ENCODE peak calls at places on chromosomes 3 and 15, in ten cellular contexts. I is non-pigmented ciliary epithelial cell, K is fibroblast of mammary gland, N is NCI-H2029, X is NCI-H2081, R is aorta, S is HAP-1, L is lung microvascular endothelial cell, M is HS-5, P is adrenal gland. E is an unnamed sample.

GRCh38 chr3:158451405-158452045 is 119.5 kb upstream of the MLF1 start:
- DNase-seq in I (no peak), K (no peak), N (no peak), X (no peak), R (no peak), S (no peak), L (no peak), M (no peak), P (no peak), E (no peak)

GRCh38 chr15:52417501-52417900 is 111.2 kb downstream of the MYO5A start:
- DNase-seq in I (no peak), K (peak; percentile 96), N (no peak), X (no peak), R (no peak), S (no peak), L (peak; percentile 49), M (peak; percentile 48), P (no peak), E (no peak)

GRCh38 chr3:193975072-193975535 is 160.8 kb upstream of the HES1 start:
- DNase-seq in I (no peak), K (no peak), N (peak; percentile 13), X (no peak), R (no peak), S (peak; percentile 59), L (peak; percentile 42), M (no peak), P (no peak), E (no peak)

GRCh38 chr3:160128086-160128485 is 97.1 kb upstream of the C3orf80 start:
- DNase-seq in I (no peak), K (no peak), N (no peak), X (no peak), R (no peak), S (no peak), L (no peak), M (no peak), P (no peak), E (no peak)

GRCh38 chr15:42145546-42146455 is 10.6 kb downstream of the PLA2G4F start:
- DNase-seq in I (no peak), K (no peak), N (no peak), X (no peak), R (no peak), S (no peak), L (no peak), M (no peak), P (no peak), E (no peak)

GRCh38 chr3:169391672-169392071 is 271.8 kb downstream of the MECOM start:
- DNase-seq in I (no peak), K (no peak), N (no peak), X (no peak), R (no peak), S (no peak), L (no peak), M (no peak), P (no peak), E (no peak)

GRCh38 chr3:123559040-123559861 is 25.6 kb downstream of the HACD2 start:
- DNase-seq in I (peak; percentile 23), K (peak; percentile 62), N (peak; percentile 34), X (peak; percentile 69), R (no peak), S (peak; percentile 52), L (peak; percentile 64), M (no peak), P (no peak), E (no peak)

GRCh38 chr3:106083854-106084253 is 215.0 kb upstream of the CBLB start:
- DNase-seq in I (no peak), K (no peak), N (no peak), X (no peak), R (no peak), S (no peak), L (no peak), M (no peak), P (no peak), E (no peak)

GRCh38 chr3:146117406-146118285 is 43.3 kb downstream of the PLOD2 start:
- DNase-seq in I (peak; percentile 68), K (peak; percentile 95), N (no peak), X (no peak), R (no peak), S (no peak), L (peak; percentile 44), M (peak; percentile 44), P (no peak), E (no peak)

GRCh38 chr3:136209921-136210320 is 13.8 kb upstream of the MSL2 start:
- DNase-seq in I (no peak), K (no peak), N (no peak), X (no peak), R (no peak), S (no peak), L (no peak), M (no peak), P (no peak), E (no peak)

GRCh38 chr15:96285306-96285705 is 45.2 kb upstream of the NR2F2 start:
- DNase-seq in I (peak; percentile 98), K (peak; percentile 98), N (no peak), X (no peak), R (no peak), S (no peak), L (peak; percentile 25), M (no peak), P (peak; percentile 41), E (no peak)

GRCh38 chr3:171712168-171712938 is 97.9 kb downstream of the PLD1 start:
- DNase-seq in I (peak; percentile 51), K (peak; percentile 19), N (no peak), X (no peak), R (no peak), S (no peak), L (peak; percentile 88), M (peak; percentile 28), P (no peak), E (no peak)

GRCh38 chr3:50267280-50267913 is 1.6 kb upstream of the SEMA3B start:
- DNase-seq in I (no peak), K (no peak), N (no peak), X (no peak), R (peak; percentile 91), S (no peak), L (no peak), M (no peak), P (no peak), E (no peak)

GRCh38 chr15:36347272-36347864 is 232.1 kb upstream of the CDIN1 start:
- DNase-seq in I (no peak), K (no peak), N (no peak), X (no peak), R (no peak), S (no peak), L (peak; percentile 23), M (no peak), P (no peak), E (no peak)

GRCh38 chr15:45179221-45179985 is 8.4 kb downstream of the SHF start:
- DNase-seq in I (no peak), K (no peak), N (no peak), X (peak; percentile 27), R (no peak), S (no peak), L (peak; percentile 46), M (no peak), P (no peak), E (peak; percentile 31)

GRCh38 chr3:148930785-148931184 is 60.6 kb upstream of the GYG1 start:
- DNase-seq in I (peak; percentile 66), K (peak; percentile 81), N (no peak), X (no peak), R (no peak), S (no peak), L (no peak), M (peak; percentile 76), P (no peak), E (no peak)

GRCh38 chr3:156460206-156460609 is 94.7 kb downstream of the SSR3 start:
- DNase-seq in I (no peak), K (no peak), N (no peak), X (no peak), R (no peak), S (no peak), L (no peak), M (no peak), P (no peak), E (no peak)